ENCODE peak calls at places on chromosome 16, in five cellular contexts. Z, B, P, R and E are unnamed samples.

GRCh38 chr16:81424761-81425160 is 19.8 kb upstream of the CMIP start:
- DNase-seq in R (no peak), Z (no peak), P (no peak), B (no peak), E (no peak)

GRCh38 chr16:87725596-87726235 is 40.1 kb downstream of the KLHDC4 start:
- DNase-seq in P (peak), B (peak), Z (no peak), R (no peak), E (peak)

GRCh38 chr16:55572439-55572838 is 6.0 kb downstream of the CAPNS2 start:
- DNase-seq in Z (no peak), R (no peak), P (no peak), B (peak), E (peak)

GRCh38 chr16:19595043-19595767 is 39.7 kb downstream of the VPS35L start:
- DNase-seq in Z (peak), R (no peak), B (peak), P (peak), E (no peak)

GRCh38 chr16:66510298-66510697 is 39.6 kb downstream of the TK2 start:
- DNase-seq in Z (no peak), P (no peak), B (no peak), R (no peak), E (no peak)

GRCh38 chr16:27721548-27722265 is 171.8 kb downstream of the KATNIP start:
- DNase-seq in P (peak), B (peak), R (peak), Z (peak), E (peak)

GRCh38 chr16:67404740-67405226 is 11.5 kb upstream of the TPPP3 start:
- DNase-seq in Z (no peak), B (no peak), R (peak), P (no peak), E (no peak)

GRCh38 chr16:81707411-81708321 is 71.4 kb upstream of the PLCG2 start:
- DNase-seq in Z (peak), R (no peak), B (peak), P (peak), E (peak)

GRCh38 chr16:802914-803750 is 2.6 kb upstream of the GNG13 start:
- DNase-seq in B (no peak), R (no peak), Z (no peak), P (no peak), E (no peak)

GRCh38 chr16:82627811-82628339 is 1.1 kb downstream of the CDH13 start:
- DNase-seq in R (no peak), B (no peak), Z (peak), P (peak), E (peak)

GRCh38 chr16:2295056-2295798 is 27.3 kb upstream of the RNPS1 start:
- DNase-seq in P (no peak), R (no peak), B (no peak), Z (no peak), E (no peak)

GRCh38 chr16:80277182-80277581 is 263.6 kb upstream of the DYNLRB2 start:
- DNase-seq in Z (no peak), R (no peak), B (no peak), P (no peak), E (no peak)

GRCh38 chr16:69105501-69106361 is at the start of gene HAS3:
- DNase-seq in R (peak), B (peak), Z (peak), P (peak), E (peak)

GRCh38 chr16:69316595-69317034 is 5.5 kb downstream of the VPS4A start:
- DNase-seq in B (no peak), Z (no peak), R (no peak), P (no peak), E (no peak)

GRCh38 chr16:85304337-85304736 is 192.1 kb upstream of the CIBAR2 start:
- DNase-seq in Z (no peak), P (no peak), R (no peak), B (no peak), E (no peak)

GRCh38 chr16:67481561-67482259 is 753 bp upstream of the ATP6V0D1 start:
- DNase-seq in Z (peak), B (peak), R (peak), P (no peak), E (no peak)

GRCh38 chr16:66605177-66605999 is 884 bp downstream of the CMTM3 start:
- DNase-seq in Z (peak), R (peak), P (peak), B (peak), E (peak)

GRCh38 chr16:2337431-2338296 is 2.9 kb downstream of the ABCA3 start:
- DNase-seq in P (no peak), R (no peak), B (no peak), Z (no peak), E (no peak)

GRCh38 chr16:83160609-83161008 is 533.8 kb downstream of the CDH13 start:
- DNase-seq in B (no peak), P (no peak), Z (no peak), R (no peak), E (no peak)

GRCh38 chr16:80982646-80983045 is 24.0 kb downstream of the CMC2 start:
- DNase-seq in P (no peak), R (no peak), B (no peak), Z (no peak), E (no peak)

GRCh38 chr16:67538666-67539101 is 10.1 kb downstream of the RIPOR1 start:
- DNase-seq in R (no peak), Z (no peak), B (peak), P (no peak), E (peak)

GRCh38 chr16:13231365-13231764 is 330.0 kb downstream of the SHISA9 start:
- DNase-seq in P (no peak), R (no peak), Z (no peak), B (no peak), E (no peak)

GRCh38 chr16:65119905-65120341 is 1.9 kb downstream of the CDH11 start:
- DNase-seq in R (peak), B (peak), P (peak), Z (no peak), E (peak)

GRCh38 chr16:12627394-12627793 is 176.3 kb downstream of the CPPED1 start:
- DNase-seq in Z (no peak), B (no peak), P (no peak), R (no peak), E (no peak)

GRCh38 chr16:22139008-22139407 is 23.3 kb upstream of the SDR42E2 start:
- DNase-seq in R (no peak), P (no peak), B (no peak), Z (no peak), E (no peak)

GRCh38 chr16:30395155-30395991 is at the start of gene ZNF48:
- DNase-seq in P (peak), Z (peak), R (peak), B (peak), E (peak)

GRCh38 chr16:23359092-23359760 is 57.1 kb downstream of the SCNN1B start:
- DNase-seq in B (no peak), P (peak), Z (no peak), R (no peak), E (no peak)

GRCh38 chr16:68283840-68284595 is 19.7 kb downstream of the SLC7A6 start:
- DNase-seq in B (peak), P (peak), R (no peak), Z (peak), E (peak)

GRCh38 chr16:88505405-88506082 is 52.5 kb downstream of the ZFPM1 start:
- DNase-seq in B (no peak), R (peak), P (no peak), Z (no peak), E (no peak)

DNA sequence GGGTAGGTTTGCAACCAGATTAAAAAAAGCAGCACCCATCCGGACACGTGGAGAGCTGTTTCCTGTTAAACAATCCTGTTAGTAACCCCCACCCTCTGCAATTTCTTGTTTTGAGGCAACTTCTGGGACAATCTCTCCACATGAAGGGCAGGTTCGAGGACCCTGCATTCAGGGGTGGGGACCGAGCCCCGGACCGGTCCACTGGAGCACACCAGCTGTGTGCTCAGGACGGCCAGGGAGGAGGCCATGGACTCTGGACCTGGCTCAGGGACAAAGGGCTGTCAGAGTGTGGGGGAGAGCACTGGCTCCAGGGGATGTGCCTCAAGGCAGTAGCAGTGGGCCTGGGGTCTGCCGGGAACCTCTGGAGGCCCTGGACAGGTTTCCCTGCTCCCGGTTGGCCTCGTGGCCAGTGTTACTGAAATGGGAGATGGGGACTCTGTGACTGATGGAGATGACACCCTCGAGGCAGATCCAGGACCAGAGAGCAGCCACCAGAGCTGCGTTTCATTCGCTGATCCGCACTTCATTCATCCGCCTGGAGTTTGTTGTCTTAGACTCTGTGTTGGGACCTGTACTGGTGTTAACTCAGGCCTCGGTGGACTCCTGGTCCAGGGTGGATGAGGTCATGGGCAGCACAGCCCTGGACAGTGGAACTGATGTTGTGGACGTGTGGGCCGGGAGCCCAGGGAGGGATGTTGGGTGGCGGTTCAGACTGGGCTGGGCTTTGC is 2.9 kb upstream of the CPNE7 start:
- DNase-seq in R (no peak), B (no peak), P (no peak), Z (no peak), E (no peak)
- H3K4me3 ChIP-seq in R (no peak), B (no peak), P (no peak), Z (no peak), E (no peak)

GRCh38 chr16:14284930-14285541 is 213.9 kb downstream of the MRTFB start:
- DNase-seq in R (peak), Z (peak), B (peak), P (peak), E (peak)

GRCh38 chr16:14286381-14287230 is 215.5 kb downstream of the MRTFB start:
- DNase-seq in P (no peak), B (peak), R (peak), Z (no peak), E (no peak)

GRCh38 chr16:14291941-14292825 is 221.1 kb downstream of the MRTFB start:
- DNase-seq in R (no peak), B (no peak), P (no peak), Z (no peak), E (no peak)

GRCh38 chr16:14285542-14286380 is 214.6 kb downstream of the MRTFB start:
- DNase-seq in B (peak), Z (peak), P (peak), R (peak), E (peak)

DNA sequence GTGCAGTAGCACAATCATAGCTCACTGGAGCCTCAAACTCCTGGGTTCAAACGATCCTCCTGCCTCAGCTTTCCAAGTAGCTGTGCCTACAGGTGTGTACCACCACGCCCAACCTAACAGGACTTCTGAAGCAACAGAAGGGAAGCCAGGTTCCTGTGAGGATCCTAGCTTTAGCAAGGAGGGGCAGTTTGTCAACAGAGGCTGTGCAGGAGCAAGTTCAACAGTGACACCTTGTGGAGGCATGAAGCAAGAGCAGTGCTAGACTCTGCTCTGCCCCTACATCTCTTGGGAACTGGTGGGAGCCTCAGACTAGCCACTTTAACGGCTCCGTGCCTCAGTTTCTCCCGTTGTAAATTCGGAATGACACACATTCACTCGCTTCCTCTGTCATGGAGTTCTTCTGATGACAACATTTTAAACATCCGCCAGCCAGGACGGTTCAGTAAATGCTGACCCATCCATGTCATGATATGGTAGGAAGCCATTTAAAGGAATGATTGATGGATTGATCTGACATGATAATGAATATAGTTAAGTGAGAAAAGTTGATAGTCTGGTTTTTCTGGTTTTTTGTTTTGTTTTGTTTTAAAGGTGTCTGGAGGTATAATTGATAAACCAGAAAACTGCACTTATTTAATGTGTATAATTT is 218.7 kb downstream of the MRTFB start:
- DNase-seq in R (no peak), P (no peak), B (peak), Z (no peak), E (peak)
- TF ChIP-seq CTCF in R (peak), P (peak), B (peak), Z (peak), E (peak)

GRCh38 chr16:17466876-17467275 is 3.9 kb downstream of the XYLT1 start:
- DNase-seq in R (no peak), B (no peak), P (no peak), Z (no peak), E (no peak)
- H3K4me3 ChIP-seq in R (no peak), B (no peak), P (no peak), Z (no peak), E (no peak)

DNA sequence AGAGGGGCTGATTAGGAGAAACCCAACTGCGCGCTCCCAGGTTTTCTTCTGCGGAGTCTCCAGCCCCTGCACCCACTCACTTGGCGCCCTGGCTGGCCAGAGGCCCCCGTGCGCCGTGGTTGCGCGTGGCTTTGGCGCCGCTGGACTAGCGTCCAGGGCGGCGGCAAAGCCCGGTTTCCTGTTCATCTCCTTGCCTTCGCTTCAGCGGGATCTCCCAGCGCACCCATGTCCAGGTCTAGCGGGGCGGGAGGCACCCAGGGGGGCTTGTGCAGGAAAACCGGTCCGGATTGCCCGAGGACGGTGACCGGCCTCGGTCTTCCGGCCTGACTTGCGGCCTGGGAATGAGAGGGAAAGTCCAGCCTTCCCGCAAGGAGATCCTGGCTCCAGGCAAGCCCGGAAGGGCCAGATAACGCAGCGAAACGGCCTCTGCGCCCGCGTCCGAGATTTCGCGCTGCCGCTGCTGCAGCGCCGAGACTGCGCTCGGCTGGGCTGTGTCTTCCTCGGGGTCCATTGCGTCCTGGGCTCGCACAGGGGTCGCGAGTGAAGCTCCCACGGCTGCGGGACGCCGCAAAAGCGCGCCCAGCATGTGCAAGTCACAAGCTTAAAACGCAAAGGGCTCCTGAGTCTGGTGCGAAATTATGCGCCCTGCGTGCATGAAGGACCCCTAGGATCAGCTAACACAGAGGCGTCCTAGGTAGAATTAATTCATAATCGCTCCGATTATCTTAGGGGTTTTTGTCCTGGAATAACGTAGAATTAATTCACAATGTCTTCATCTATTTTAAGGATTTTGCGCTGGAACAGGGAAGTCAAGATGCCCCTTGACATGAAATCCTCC is 5.7 kb downstream of the FOXF1 start:
- DNase-seq in R (no peak), B (no peak), Z (no peak), P (no peak), E (peak)
- TF ChIP-seq CTCF in R (no peak), B (no peak), Z (no peak), P (no peak), E (no peak)

GRCh38 chr16:75617121-75617520 is 6.0 kb downstream of the ADAT1 start:
- DNase-seq in P (no peak), R (no peak), Z (no peak), B (no peak), E (no peak)

GRCh38 chr16:75618782-75619181 is 4.3 kb downstream of the ADAT1 start:
- DNase-seq in Z (no peak), R (no peak), B (no peak), P (no peak), E (no peak)

GRCh38 chr16:75616541-75617010 is 6.5 kb downstream of the ADAT1 start:
- DNase-seq in Z (no peak), B (no peak), R (no peak), P (no peak), E (no peak)

DNA sequence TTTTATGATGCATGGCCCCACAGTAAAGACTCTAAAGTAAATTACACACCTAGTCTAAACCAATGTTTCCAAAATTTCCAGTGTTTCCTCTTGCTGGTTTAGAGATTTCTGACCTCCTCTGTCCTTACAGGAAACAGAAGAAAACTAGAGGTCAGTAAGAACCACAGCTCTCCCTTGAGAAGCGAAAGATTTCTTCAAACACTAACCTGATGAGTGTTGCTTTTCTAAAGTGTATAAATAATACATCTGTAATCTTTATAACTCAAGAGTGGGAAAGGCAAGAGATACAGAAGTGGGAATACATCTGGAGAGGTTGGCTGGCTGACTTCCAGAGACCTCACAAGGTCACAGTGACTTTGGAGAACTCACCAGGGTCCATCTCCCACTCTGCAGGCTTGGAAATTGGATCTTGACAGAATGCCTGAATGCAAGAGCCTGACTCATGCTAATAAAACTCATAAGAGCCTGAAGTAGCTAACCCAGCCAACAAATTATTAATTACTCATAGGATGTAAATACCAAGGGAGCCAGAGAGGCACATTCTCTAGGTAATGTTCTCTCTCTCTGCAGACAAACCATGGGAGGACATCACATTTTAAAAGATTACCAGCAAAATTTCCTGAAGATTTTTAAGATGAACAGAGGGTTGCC is 8.7 kb downstream of the ADAT1 start:
- DNase-seq in P (peak), R (no peak), B (peak), Z (no peak), E (peak)
- H3K4me3 ChIP-seq in P (no peak), R (no peak), B (no peak), Z (no peak), E (no peak)

GRCh38 chr16:47920709-47921108 is 235.1 kb downstream of the ABCC12 start:
- DNase-seq in B (no peak), R (peak), P (no peak), Z (no peak), E (no peak)
- TF ChIP-seq CTCF in B (no peak), R (no peak), P (no peak), Z (no peak), E (no peak)